ENCODE peak calls at places on chromosome 21, in six cellular contexts. N, J, Z, U, V and S are unnamed samples.

GRCh38 chr21:38806153-38806941 is 618 bp downstream of the ETS2 start:
- DNase-seq in U (no peak), V (no peak), J (no peak), Z (peak), N (no peak), S (peak)

GRCh38 chr21:43957629-43958362 is 54.3 kb upstream of the TRAPPC10 start:
- DNase-seq in Z (no peak), U (no peak), V (no peak), J (no peak), N (no peak), S (no peak)

GRCh38 chr21:18228060-18228739 is 16.4 kb upstream of the CHODL start:
- DNase-seq in N (no peak), J (no peak), Z (no peak), U (no peak), V (no peak), S (no peak)

GRCh38 chr21:38965910-38966504 is 160.3 kb downstream of the ETS2 start:
- DNase-seq in U (peak), N (peak), Z (no peak), V (no peak), J (no peak), S (no peak)

GRCh38 chr21:43925096-43925481 is 60.1 kb downstream of the AGPAT3 start:
- DNase-seq in V (no peak), J (no peak), Z (no peak), U (no peak), N (no peak), S (peak)

GRCh38 chr21:33308586-33309490 is 15.9 kb upstream of the IFNAR1 start:
- DNase-seq in V (no peak), Z (peak), U (no peak), J (no peak), N (no peak), S (peak)

GRCh38 chr21:39952265-39952664 is 85.0 kb downstream of the PCP4 start:
- DNase-seq in V (no peak), Z (no peak), U (no peak), J (no peak), N (no peak), S (no peak)

GRCh38 chr21:39546522-39546921 is 66.2 kb upstream of the B3GALT5 start:
- DNase-seq in J (no peak), N (no peak), V (no peak), Z (no peak), U (no peak), S (no peak)

GRCh38 chr21:15604424-15604823 is 125.4 kb upstream of the USP25 start:
- DNase-seq in N (peak), V (no peak), U (no peak), J (no peak), Z (no peak), S (no peak)

DNA sequence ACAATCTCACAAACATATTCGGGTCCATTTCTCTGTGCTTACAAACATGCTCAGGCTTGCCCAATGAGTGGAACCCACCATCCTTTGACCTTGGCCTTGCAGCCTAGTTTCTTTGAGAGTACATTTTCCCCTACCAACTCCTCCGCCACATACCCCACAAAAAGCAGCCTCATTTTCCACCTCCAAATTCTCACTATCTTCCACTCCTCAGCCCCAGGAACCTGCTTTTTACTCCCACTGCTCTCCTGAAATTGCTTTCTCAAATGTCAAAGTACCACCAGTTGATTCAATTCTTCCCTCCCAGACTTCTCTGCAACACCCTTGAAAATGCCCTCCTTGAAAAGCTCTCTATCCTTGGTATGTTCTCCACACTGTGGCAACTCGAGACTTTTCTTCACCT is 103.8 kb downstream of the RUNX1 start:
- DNase-seq in J (no peak), U (no peak), Z (no peak), N (no peak), V (no peak), S (no peak)
- TF ChIP-seq POLR2A in J (no peak), U (no peak), Z (no peak), N (no peak), V (no peak), S (no peak)

GRCh38 chr21:41442496-41443186 is 16.6 kb downstream of the MX1 start:
- DNase-seq in Z (no peak), N (no peak), J (no peak), U (no peak), V (no peak), S (no peak)
- TF ChIP-seq POLR2A in Z (no peak), N (no peak), J (no peak), U (no peak), V (no peak), S (no peak)

GRCh38 chr21:34670220-34670961 is 1.6 kb downstream of the CLIC6 start:
- DNase-seq in V (no peak), U (peak), N (no peak), J (no peak), Z (no peak), S (no peak)
- TF ChIP-seq POLR2A in V (no peak), U (no peak), N (no peak), J (no peak), Z (no peak), S (no peak)

DNA sequence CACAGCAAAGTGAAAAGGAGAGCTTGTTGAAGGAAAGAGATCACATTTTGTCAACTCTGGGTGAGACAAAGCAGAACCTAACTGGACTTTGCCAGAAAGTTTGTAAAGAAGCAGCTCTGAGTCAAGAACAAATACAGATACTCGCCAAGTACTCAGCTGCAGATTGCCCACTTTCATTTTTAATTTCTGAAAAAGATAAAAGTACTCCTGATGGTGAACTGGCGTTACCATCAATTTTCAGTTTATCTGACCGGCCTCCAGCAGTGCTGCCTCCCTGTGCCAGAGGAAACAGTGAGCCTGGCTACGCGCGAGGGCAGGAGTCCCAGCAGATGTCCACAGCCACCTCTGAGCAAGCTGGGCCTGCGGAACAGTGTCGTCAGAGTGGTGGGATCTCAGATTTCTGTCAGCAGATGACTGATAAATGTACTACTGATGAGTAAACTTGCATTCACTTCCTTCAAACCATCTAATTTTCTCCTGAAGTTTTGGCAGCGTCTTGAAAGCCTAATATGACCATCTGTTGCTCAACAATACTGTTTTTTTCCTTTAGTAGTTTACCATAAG is 43.8 kb downstream of the BACH1 start:
- DNase-seq in Z (no peak), V (no peak), U (no peak), J (no peak), N (peak), S (no peak)
- TF ChIP-seq POLR2A in Z (no peak), V (no peak), U (no peak), J (no peak), N (no peak), S (no peak)

DNA sequence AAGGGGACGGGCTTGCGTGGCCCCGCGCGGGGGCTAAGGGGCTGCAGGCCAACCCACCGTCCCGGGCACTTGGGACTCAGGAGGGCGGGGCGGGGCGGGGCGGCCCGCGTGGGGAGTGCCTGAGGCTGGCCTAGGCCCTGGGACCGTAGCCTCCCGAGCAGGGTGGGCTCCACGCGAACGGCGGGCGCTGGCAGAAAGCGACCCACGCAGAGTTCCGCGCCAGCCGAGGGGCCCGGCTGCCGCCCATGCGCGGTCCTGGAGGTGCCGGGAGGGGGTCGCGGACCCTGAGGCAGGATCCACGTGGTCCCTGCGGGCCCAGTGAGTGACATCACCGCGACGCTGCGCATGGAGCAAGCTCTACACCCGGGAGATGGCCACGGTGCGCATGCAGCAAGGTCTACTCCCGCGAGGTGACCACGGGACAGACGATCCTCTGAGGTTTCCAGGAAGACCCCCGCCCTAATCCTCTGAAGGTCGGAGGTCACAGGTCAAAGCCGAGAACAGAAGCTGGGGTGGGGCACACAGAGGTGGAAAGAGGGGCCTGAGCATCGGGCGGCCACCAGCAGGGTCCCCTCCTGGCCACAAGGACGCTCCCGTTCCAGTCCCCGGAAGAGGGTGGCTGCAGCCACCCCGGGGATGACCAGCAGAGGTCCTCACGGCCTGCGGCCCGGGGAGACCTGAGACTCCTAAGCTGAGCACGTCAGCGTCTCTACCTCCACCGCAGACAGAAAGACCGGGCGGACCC is 13.5 kb upstream of the SLC19A1 start:
- DNase-seq in V (peak), Z (peak), U (peak), J (peak), N (peak), S (peak)
- TF ChIP-seq POLR2A in V (no peak), Z (peak), U (no peak), J (no peak), N (peak), S (no peak)

DNA sequence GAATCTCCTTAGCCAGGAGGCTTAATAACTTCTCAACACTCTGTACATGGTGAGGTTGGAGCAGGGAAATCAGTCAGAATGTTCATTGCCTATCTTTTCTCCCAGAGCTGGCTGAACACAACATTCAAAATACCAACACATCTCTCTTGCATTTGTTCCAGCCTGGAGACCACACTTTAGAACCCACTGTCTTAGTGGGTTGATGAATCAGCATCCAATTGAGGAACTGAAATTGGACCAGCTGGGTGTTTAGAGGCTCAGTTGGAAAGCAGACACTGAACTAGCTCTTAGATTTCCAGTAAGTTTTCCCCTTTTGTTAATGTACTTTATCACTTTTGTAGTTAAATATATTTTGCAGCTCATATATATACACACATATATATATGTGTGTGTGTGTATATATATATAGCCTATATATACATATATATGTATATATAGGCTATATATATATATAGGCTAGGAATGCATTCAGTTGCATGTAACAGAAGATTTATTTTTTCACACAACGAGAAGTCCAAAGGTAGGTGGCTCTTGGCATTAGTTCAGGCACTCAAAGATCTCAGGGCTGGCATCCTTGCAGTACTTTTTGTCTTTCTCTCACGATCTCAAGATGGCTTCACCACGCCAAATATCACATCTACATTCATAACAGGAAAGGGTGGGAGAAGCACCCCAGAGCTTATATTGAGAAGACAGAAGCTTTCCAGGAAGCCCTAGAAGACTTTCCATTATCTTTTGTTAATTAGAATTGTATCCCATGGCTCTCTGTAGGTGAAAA is 35.0 kb upstream of the HUNK start:
- DNase-seq in N (no peak), J (no peak), V (no peak), Z (peak), U (no peak), S (no peak)
- TF ChIP-seq POLR2A in N (no peak), J (no peak), V (no peak), Z (no peak), U (no peak), S (no peak)

GRCh38 chr21:44999972-45000636 is 60.3 kb downstream of the SLX9 start:
- DNase-seq in J (peak), Z (no peak), V (no peak), N (no peak), U (no peak), S (no peak)
- TF ChIP-seq POLR2A in J (no peak), Z (no peak), V (no peak), N (no peak), U (no peak), S (no peak)